ENCODE peak calls at places on chromosomes 2 and 18, in seven cellular contexts. One of them, this sample, is unnamed.

GRCh38 chr2:96175951-96176350 is 30.7 kb upstream of the DUSP2 start:
- DNase-seq in HepG2: no peak
- DNase-seq in PC-3: no peak
- DNase-seq in activated effector memory CD4-positive, alpha-beta T cell treated with anti-CD3 and anti-CD28 coated beads, Interleukin-2, amount 50 U/mL, for 16 hours: no peak
- DNase-seq in stimulated activated CD4-positive, alpha-beta T cell treated with anti-CD3 and anti-CD28 coated beads, Interleukin-1b, Interleukin-23, amount 100 ng/mL, for 24 hours: no peak
- DNase-seq in GM04503: peak; percentile 31
- DNase-seq in gastrocnemius medialis: no peak
- DNase-seq in this sample: no peak

GRCh38 chr2:28869494-28870145 is 489 bp downstream of the TRMT61B start:
- DNase-seq in GM04503: no peak
- DNase-seq in PC-3: no peak
- DNase-seq in stimulated activated CD4-positive, alpha-beta T cell treated with anti-CD3 and anti-CD28 coated beads, Interleukin-1b, Interleukin-23, amount 100 ng/mL, for 24 hours: no peak
- DNase-seq in gastrocnemius medialis: no peak
- DNase-seq in HepG2: no peak
- DNase-seq in activated effector memory CD4-positive, alpha-beta T cell treated with anti-CD3 and anti-CD28 coated beads, Interleukin-2, amount 50 U/mL, for 16 hours: peak; percentile 65
- DNase-seq in this sample: peak; percentile 41

GRCh38 chr2:85682378-85682777 is 11.8 kb upstream of the GNLY start:
- DNase-seq in HepG2: no peak
- DNase-seq in GM04503: no peak
- DNase-seq in gastrocnemius medialis: peak; percentile 96
- DNase-seq in PC-3: no peak
- DNase-seq in activated effector memory CD4-positive, alpha-beta T cell treated with anti-CD3 and anti-CD28 coated beads, Interleukin-2, amount 50 U/mL, for 16 hours: no peak
- DNase-seq in stimulated activated CD4-positive, alpha-beta T cell treated with anti-CD3 and anti-CD28 coated beads, Interleukin-1b, Interleukin-23, amount 100 ng/mL, for 24 hours: no peak
- DNase-seq in this sample: no peak

GRCh38 chr2:9984217-9984739 is 32.8 kb downstream of the GRHL1 start:
- DNase-seq in stimulated activated CD4-positive, alpha-beta T cell treated with anti-CD3 and anti-CD28 coated beads, Interleukin-1b, Interleukin-23, amount 100 ng/mL, for 24 hours: no peak
- DNase-seq in gastrocnemius medialis: no peak
- DNase-seq in activated effector memory CD4-positive, alpha-beta T cell treated with anti-CD3 and anti-CD28 coated beads, Interleukin-2, amount 50 U/mL, for 16 hours: no peak
- DNase-seq in PC-3: peak; percentile 78
- DNase-seq in GM04503: no peak
- DNase-seq in HepG2: peak; percentile 38
- DNase-seq in this sample: peak; percentile 65

GRCh38 chr2:234911271-234911670 is 40.5 kb upstream of the SH3BP4 start:
- DNase-seq in PC-3: peak; percentile 88
- DNase-seq in stimulated activated CD4-positive, alpha-beta T cell treated with anti-CD3 and anti-CD28 coated beads, Interleukin-1b, Interleukin-23, amount 100 ng/mL, for 24 hours: no peak
- DNase-seq in GM04503: peak; percentile 63
- DNase-seq in HepG2: no peak
- DNase-seq in activated effector memory CD4-positive, alpha-beta T cell treated with anti-CD3 and anti-CD28 coated beads, Interleukin-2, amount 50 U/mL, for 16 hours: no peak
- DNase-seq in gastrocnemius medialis: no peak
- DNase-seq in this sample: peak; percentile 45

GRCh38 chr2:145203931-145204330 is 684.0 kb upstream of the ZEB2 start:
- DNase-seq in activated effector memory CD4-positive, alpha-beta T cell treated with anti-CD3 and anti-CD28 coated beads, Interleukin-2, amount 50 U/mL, for 16 hours: no peak
- DNase-seq in PC-3: no peak
- DNase-seq in gastrocnemius medialis: no peak
- DNase-seq in HepG2: no peak
- DNase-seq in stimulated activated CD4-positive, alpha-beta T cell treated with anti-CD3 and anti-CD28 coated beads, Interleukin-1b, Interleukin-23, amount 100 ng/mL, for 24 hours: no peak
- DNase-seq in GM04503: no peak
- DNase-seq in this sample: no peak

GRCh38 chr2:95004702-95005101 is 20.8 kb upstream of the MAL start:
- DNase-seq in gastrocnemius medialis: no peak
- DNase-seq in PC-3: no peak
- DNase-seq in stimulated activated CD4-positive, alpha-beta T cell treated with anti-CD3 and anti-CD28 coated beads, Interleukin-1b, Interleukin-23, amount 100 ng/mL, for 24 hours: no peak
- DNase-seq in activated effector memory CD4-positive, alpha-beta T cell treated with anti-CD3 and anti-CD28 coated beads, Interleukin-2, amount 50 U/mL, for 16 hours: peak; percentile 47
- DNase-seq in HepG2: no peak
- DNase-seq in GM04503: no peak
- DNase-seq in this sample: no peak

GRCh38 chr2:2527162-2527561 is 196.1 kb upstream of the MYT1L start:
- DNase-seq in activated effector memory CD4-positive, alpha-beta T cell treated with anti-CD3 and anti-CD28 coated beads, Interleukin-2, amount 50 U/mL, for 16 hours: no peak
- DNase-seq in HepG2: no peak
- DNase-seq in gastrocnemius medialis: no peak
- DNase-seq in stimulated activated CD4-positive, alpha-beta T cell treated with anti-CD3 and anti-CD28 coated beads, Interleukin-1b, Interleukin-23, amount 100 ng/mL, for 24 hours: no peak
- DNase-seq in PC-3: no peak
- DNase-seq in GM04503: no peak
- DNase-seq in this sample: peak; percentile 1

GRCh38 chr2:8539743-8540551 is 141.9 kb upstream of the ID2 start:
- DNase-seq in HepG2: no peak
- DNase-seq in activated effector memory CD4-positive, alpha-beta T cell treated with anti-CD3 and anti-CD28 coated beads, Interleukin-2, amount 50 U/mL, for 16 hours: peak; percentile 59
- DNase-seq in PC-3: peak; percentile 94
- DNase-seq in GM04503: no peak
- DNase-seq in stimulated activated CD4-positive, alpha-beta T cell treated with anti-CD3 and anti-CD28 coated beads, Interleukin-1b, Interleukin-23, amount 100 ng/mL, for 24 hours: no peak
- DNase-seq in gastrocnemius medialis: peak; percentile 32
- DNase-seq in this sample: peak; percentile 7

GRCh38 chr2:240873805-240874714 is 5.4 kb downstream of the AGXT start:
- DNase-seq in activated effector memory CD4-positive, alpha-beta T cell treated with anti-CD3 and anti-CD28 coated beads, Interleukin-2, amount 50 U/mL, for 16 hours: peak; percentile 53
- DNase-seq in HepG2: peak; percentile 92
- DNase-seq in PC-3: no peak
- DNase-seq in gastrocnemius medialis: peak; percentile 4
- DNase-seq in stimulated activated CD4-positive, alpha-beta T cell treated with anti-CD3 and anti-CD28 coated beads, Interleukin-1b, Interleukin-23, amount 100 ng/mL, for 24 hours: no peak
- DNase-seq in GM04503: no peak
- DNase-seq in this sample: no peak

GRCh38 chr2:96985630-96986385 is 572 bp downstream of the FAM178B start:
- DNase-seq in gastrocnemius medialis: no peak
- DNase-seq in stimulated activated CD4-positive, alpha-beta T cell treated with anti-CD3 and anti-CD28 coated beads, Interleukin-1b, Interleukin-23, amount 100 ng/mL, for 24 hours: no peak
- DNase-seq in activated effector memory CD4-positive, alpha-beta T cell treated with anti-CD3 and anti-CD28 coated beads, Interleukin-2, amount 50 U/mL, for 16 hours: peak; percentile 43
- DNase-seq in PC-3: no peak
- DNase-seq in GM04503: no peak
- DNase-seq in HepG2: no peak
- DNase-seq in this sample: no peak

GRCh38 chr18:21894619-21895367 is 154.2 kb downstream of the MIB1 start:
- DNase-seq in stimulated activated CD4-positive, alpha-beta T cell treated with anti-CD3 and anti-CD28 coated beads, Interleukin-1b, Interleukin-23, amount 100 ng/mL, for 24 hours: no peak
- DNase-seq in PC-3: no peak
- DNase-seq in activated effector memory CD4-positive, alpha-beta T cell treated with anti-CD3 and anti-CD28 coated beads, Interleukin-2, amount 50 U/mL, for 16 hours: no peak
- DNase-seq in gastrocnemius medialis: no peak
- DNase-seq in HepG2: no peak
- DNase-seq in GM04503: no peak
- DNase-seq in this sample: no peak

GRCh38 chr18:49519041-49519971 is 32.3 kb upstream of the C18orf32 start:
- DNase-seq in stimulated activated CD4-positive, alpha-beta T cell treated with anti-CD3 and anti-CD28 coated beads, Interleukin-1b, Interleukin-23, amount 100 ng/mL, for 24 hours: no peak
- DNase-seq in GM04503: no peak
- DNase-seq in HepG2: no peak
- DNase-seq in gastrocnemius medialis: no peak
- DNase-seq in activated effector memory CD4-positive, alpha-beta T cell treated with anti-CD3 and anti-CD28 coated beads, Interleukin-2, amount 50 U/mL, for 16 hours: no peak
- DNase-seq in PC-3: no peak
- DNase-seq in this sample: no peak

GRCh38 chr2:54519841-54520459 is 63.8 kb downstream of the SPTBN1 start:
- DNase-seq in stimulated activated CD4-positive, alpha-beta T cell treated with anti-CD3 and anti-CD28 coated beads, Interleukin-1b, Interleukin-23, amount 100 ng/mL, for 24 hours: no peak
- DNase-seq in activated effector memory CD4-positive, alpha-beta T cell treated with anti-CD3 and anti-CD28 coated beads, Interleukin-2, amount 50 U/mL, for 16 hours: no peak
- DNase-seq in HepG2: no peak
- DNase-seq in PC-3: peak; percentile 8
- DNase-seq in gastrocnemius medialis: no peak
- DNase-seq in GM04503: no peak
- DNase-seq in this sample: no peak

GRCh38 chr2:42217307-42217706 is 48.2 kb downstream of the EML4 start:
- DNase-seq in HepG2: peak; percentile 28
- DNase-seq in GM04503: no peak
- DNase-seq in activated effector memory CD4-positive, alpha-beta T cell treated with anti-CD3 and anti-CD28 coated beads, Interleukin-2, amount 50 U/mL, for 16 hours: no peak
- DNase-seq in PC-3: no peak
- DNase-seq in stimulated activated CD4-positive, alpha-beta T cell treated with anti-CD3 and anti-CD28 coated beads, Interleukin-1b, Interleukin-23, amount 100 ng/mL, for 24 hours: no peak
- DNase-seq in gastrocnemius medialis: no peak
- DNase-seq in this sample: no peak

GRCh38 chr2:144437636-144438035 is 82.3 kb downstream of the ZEB2 start:
- DNase-seq in GM04503: no peak
- DNase-seq in gastrocnemius medialis: no peak
- DNase-seq in PC-3: peak; percentile 57
- DNase-seq in HepG2: no peak
- DNase-seq in activated effector memory CD4-positive, alpha-beta T cell treated with anti-CD3 and anti-CD28 coated beads, Interleukin-2, amount 50 U/mL, for 16 hours: no peak
- DNase-seq in stimulated activated CD4-positive, alpha-beta T cell treated with anti-CD3 and anti-CD28 coated beads, Interleukin-1b, Interleukin-23, amount 100 ng/mL, for 24 hours: no peak
- DNase-seq in this sample: no peak

GRCh38 chr2:224555823-224556366 is 29.3 kb downstream of the CUL3 start:
- DNase-seq in GM04503: no peak
- DNase-seq in PC-3: no peak
- DNase-seq in activated effector memory CD4-positive, alpha-beta T cell treated with anti-CD3 and anti-CD28 coated beads, Interleukin-2, amount 50 U/mL, for 16 hours: no peak
- DNase-seq in stimulated activated CD4-positive, alpha-beta T cell treated with anti-CD3 and anti-CD28 coated beads, Interleukin-1b, Interleukin-23, amount 100 ng/mL, for 24 hours: no peak
- DNase-seq in gastrocnemius medialis: no peak
- DNase-seq in HepG2: no peak
- DNase-seq in this sample: no peak

GRCh38 chr2:66364495-66364992 is 70.4 kb upstream of the MEIS1 start:
- DNase-seq in activated effector memory CD4-positive, alpha-beta T cell treated with anti-CD3 and anti-CD28 coated beads, Interleukin-2, amount 50 U/mL, for 16 hours: no peak
- DNase-seq in GM04503: peak; percentile 45
- DNase-seq in PC-3: peak; percentile 81
- DNase-seq in HepG2: no peak
- DNase-seq in gastrocnemius medialis: peak; percentile 29
- DNase-seq in stimulated activated CD4-positive, alpha-beta T cell treated with anti-CD3 and anti-CD28 coated beads, Interleukin-1b, Interleukin-23, amount 100 ng/mL, for 24 hours: no peak
- DNase-seq in this sample: peak; percentile 53